ENCODE peak calls at places on chromosomes 16 and 17, in six cellular contexts. One of them, this sample, is unnamed.
A peak's percentile ranks its signal among the peaks of the same experiment; 100 is the strongest.

GRCh38 chr16:15482068-15482747 is 47.8 kb downstream of the BMERB1 start:
- DNase-seq in GM23338: peak; percentile 75
- DNase-seq in PC-9: peak; percentile 89
- DNase-seq in mammary epithelial cell: peak; percentile 98
- DNase-seq in HCT116: peak; percentile 99
- DNase-seq in MM.1S: no peak
- DNase-seq in this sample: peak; percentile 98

GRCh38 chr16:51166116-51166515 is 15.0 kb upstream of the SALL1 start:
- DNase-seq in HCT116: no peak
- DNase-seq in mammary epithelial cell: no peak
- DNase-seq in PC-9: no peak
- DNase-seq in MM.1S: no peak
- DNase-seq in GM23338: no peak
- DNase-seq in this sample: no peak

GRCh38 chr16:55892821-55893220 is 17.6 kb upstream of the CES5A start:
- DNase-seq in MM.1S: no peak
- DNase-seq in PC-9: no peak
- DNase-seq in HCT116: no peak
- DNase-seq in mammary epithelial cell: no peak
- DNase-seq in GM23338: no peak
- DNase-seq in this sample: no peak

GRCh38 chr17:850828-851759 is 68.9 kb downstream of the MRM3 start:
- DNase-seq in mammary epithelial cell: peak; percentile 64
- DNase-seq in MM.1S: no peak
- DNase-seq in PC-9: no peak
- DNase-seq in GM23338: no peak
- DNase-seq in HCT116: no peak
- DNase-seq in this sample: no peak

GRCh38 chr16:12111223-12111622 is 134.7 kb downstream of the SNX29 start:
- DNase-seq in PC-9: no peak
- DNase-seq in mammary epithelial cell: no peak
- DNase-seq in HCT116: no peak
- DNase-seq in MM.1S: no peak
- DNase-seq in GM23338: no peak
- DNase-seq in this sample: no peak

GRCh38 chr17:4500188-4500565 is 1.5 kb downstream of the SPNS2 start:
- DNase-seq in MM.1S: no peak
- DNase-seq in mammary epithelial cell: no peak
- DNase-seq in PC-9: no peak
- DNase-seq in GM23338: no peak
- DNase-seq in HCT116: no peak
- DNase-seq in this sample: no peak

GRCh38 chr16:17277981-17278381 is 192.8 kb downstream of the XYLT1 start:
- DNase-seq in GM23338: peak; percentile 76
- DNase-seq in mammary epithelial cell: no peak
- DNase-seq in MM.1S: no peak
- DNase-seq in HCT116: peak; percentile 24
- DNase-seq in PC-9: no peak
- DNase-seq in this sample: no peak

GRCh38 chr16:1800703-1801102 is 7.2 kb upstream of the IGFALS start:
- DNase-seq in MM.1S: no peak
- DNase-seq in mammary epithelial cell: no peak
- DNase-seq in HCT116: no peak
- DNase-seq in PC-9: no peak
- DNase-seq in GM23338: no peak
- DNase-seq in this sample: no peak

GRCh38 chr17:76053230-76054111 is 18.8 kb downstream of the SRP68 start:
- DNase-seq in mammary epithelial cell: peak; percentile 44
- DNase-seq in HCT116: peak; percentile 80
- DNase-seq in PC-9: peak; percentile 56
- DNase-seq in MM.1S: no peak
- DNase-seq in GM23338: no peak
- DNase-seq in this sample: peak; percentile 58

GRCh38 chr16:73956592-73957495 is 339.8 kb upstream of the PSMD7 start:
- DNase-seq in PC-9: peak; percentile 35
- DNase-seq in GM23338: peak; percentile 87
- DNase-seq in HCT116: peak; percentile 32
- DNase-seq in MM.1S: peak; percentile 39
- DNase-seq in mammary epithelial cell: peak; percentile 17
- DNase-seq in this sample: peak; percentile 83

GRCh38 chr16:68640972-68641371 is 4.1 kb upstream of the CDH3 start:
- DNase-seq in PC-9: peak; percentile 51
- DNase-seq in GM23338: no peak
- DNase-seq in HCT116: no peak
- DNase-seq in mammary epithelial cell: peak; percentile 84
- DNase-seq in MM.1S: no peak
- DNase-seq in this sample: peak; percentile 80

GRCh38 chr16:57863434-57864160 is 61.3 kb upstream of the KIFC3 start:
- DNase-seq in MM.1S: peak; percentile 35
- DNase-seq in PC-9: peak; percentile 64
- DNase-seq in HCT116: peak; percentile 45
- DNase-seq in mammary epithelial cell: peak; percentile 45
- DNase-seq in GM23338: peak; percentile 88
- DNase-seq in this sample: peak; percentile 79

GRCh38 chr17:76267051-76267576 is 2.0 kb downstream of the UBALD2 start:
- DNase-seq in mammary epithelial cell: no peak
- DNase-seq in HCT116: no peak
- DNase-seq in PC-9: no peak
- DNase-seq in GM23338: no peak
- DNase-seq in MM.1S: no peak
- DNase-seq in this sample: no peak

GRCh38 chr17:6110592-6110991 is 40.4 kb downstream of the WSCD1 start:
- DNase-seq in mammary epithelial cell: peak; percentile 37
- DNase-seq in MM.1S: no peak
- DNase-seq in GM23338: no peak
- DNase-seq in HCT116: no peak
- DNase-seq in PC-9: no peak
- DNase-seq in this sample: no peak

GRCh38 chr16:57235128-57236092 is 9.6 kb upstream of the ARL2BP start:
- DNase-seq in PC-9: no peak
- DNase-seq in MM.1S: no peak
- DNase-seq in GM23338: no peak
- DNase-seq in HCT116: no peak
- DNase-seq in mammary epithelial cell: no peak
- DNase-seq in this sample: peak; percentile 44

GRCh38 chr16:714558-715447 is at the start of gene METRN:
- DNase-seq in HCT116: no peak
- DNase-seq in MM.1S: peak; percentile 72
- DNase-seq in GM23338: peak; percentile 95
- DNase-seq in PC-9: peak; percentile 96
- DNase-seq in mammary epithelial cell: peak; percentile 75
- DNase-seq in this sample: peak; percentile 81

GRCh38 chr17:71735893-71736292 is 384.9 kb upstream of the SOX9 start:
- DNase-seq in MM.1S: peak; percentile 9
- DNase-seq in HCT116: no peak
- DNase-seq in GM23338: no peak
- DNase-seq in PC-9: no peak
- DNase-seq in mammary epithelial cell: no peak
- DNase-seq in this sample: no peak

GRCh38 chr17:7391307-7391706 is 3.0 kb downstream of the PLSCR3 start:
- DNase-seq in PC-9: no peak
- DNase-seq in mammary epithelial cell: no peak
- DNase-seq in MM.1S: no peak
- DNase-seq in GM23338: no peak
- DNase-seq in HCT116: no peak
- DNase-seq in this sample: no peak

GRCh38 chr17:7393613-7394451 is 493 bp downstream of the PLSCR3 start:
- DNase-seq in HCT116: no peak
- DNase-seq in GM23338: peak; percentile 88
- DNase-seq in MM.1S: peak; percentile 57
- DNase-seq in PC-9: peak; percentile 54
- DNase-seq in mammary epithelial cell: peak; percentile 58
- DNase-seq in this sample: no peak

GRCh38 chr17:7396147-7396546 is 1.8 kb upstream of the PLSCR3 start:
- DNase-seq in mammary epithelial cell: no peak
- DNase-seq in MM.1S: no peak
- DNase-seq in HCT116: no peak
- DNase-seq in PC-9: no peak
- DNase-seq in GM23338: no peak
- DNase-seq in this sample: no peak

GRCh38 chr17:7392696-7393612 is 1.4 kb downstream of the PLSCR3 start:
- DNase-seq in MM.1S: no peak
- DNase-seq in HCT116: no peak
- DNase-seq in GM23338: peak; percentile 47
- DNase-seq in PC-9: no peak
- DNase-seq in mammary epithelial cell: no peak
- DNase-seq in this sample: no peak

DNA sequence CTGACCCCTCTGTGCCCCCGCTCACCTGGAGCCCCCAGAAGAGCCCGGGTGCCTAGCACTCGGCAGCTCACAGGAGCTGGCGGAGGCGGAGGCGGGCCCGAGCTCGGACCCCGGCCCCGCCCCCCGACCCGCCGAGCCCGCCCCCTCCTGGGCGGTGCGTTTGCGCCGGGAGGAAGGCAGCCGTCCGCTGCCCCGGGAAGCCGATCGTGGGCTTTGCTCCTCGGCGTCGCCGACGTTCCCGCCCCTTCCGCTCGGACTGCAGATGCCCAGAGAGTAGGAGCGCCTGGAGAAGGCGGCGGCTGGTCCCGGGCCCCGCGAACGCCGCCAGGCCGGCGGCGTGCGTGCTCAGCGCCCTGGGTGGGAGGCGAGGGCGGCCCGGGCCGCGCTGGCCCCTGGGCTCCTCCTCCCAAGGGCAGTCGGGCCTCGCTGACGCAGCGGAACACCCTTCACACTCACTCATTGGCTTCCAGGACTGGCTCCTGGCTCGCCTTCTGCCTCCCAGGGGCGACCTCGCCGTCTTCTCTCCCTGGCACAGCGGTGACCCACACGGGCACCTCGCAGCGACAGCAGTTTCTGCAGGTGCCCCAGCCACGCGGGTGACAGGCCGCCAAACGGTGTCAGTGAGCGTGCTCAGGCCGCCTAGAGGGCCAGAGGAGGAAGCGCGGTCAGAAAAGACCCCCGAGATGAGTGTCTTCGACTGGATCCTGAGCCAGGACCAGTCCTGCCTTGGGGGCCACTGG is at the start of gene PLSCR3:
- DNase-seq in MM.1S: peak; percentile 85
- DNase-seq in mammary epithelial cell: peak; percentile 88
- DNase-seq in HCT116: no peak
- DNase-seq in GM23338: peak; percentile 89
- DNase-seq in PC-9: peak; percentile 95
- DNase-seq in this sample: peak; percentile 83
- TF ChIP-seq EZH2 in MM.1S: no peak
- TF ChIP-seq EZH2 in mammary epithelial cell: no peak
- TF ChIP-seq EZH2 in HCT116: no peak
- TF ChIP-seq EZH2 in GM23338: no peak
- TF ChIP-seq EZH2 in PC-9: no peak
- TF ChIP-seq EZH2 in this sample: no peak

GRCh38 chr17:74734256-74734655 is 2.8 kb upstream of the RAB37 start:
- DNase-seq in HCT116: no peak
- DNase-seq in MM.1S: no peak
- DNase-seq in GM23338: no peak
- DNase-seq in PC-9: no peak
- DNase-seq in mammary epithelial cell: no peak
- DNase-seq in this sample: no peak

GRCh38 chr17:74738051-74738996 is 1.3 kb downstream of the RAB37 start:
- DNase-seq in MM.1S: peak; percentile 74
- DNase-seq in PC-9: no peak
- DNase-seq in HCT116: no peak
- DNase-seq in GM23338: no peak
- DNase-seq in mammary epithelial cell: no peak
- DNase-seq in this sample: peak; percentile 32

GRCh38 chr17:74739227-74739831 is 2.3 kb downstream of the RAB37 start:
- DNase-seq in HCT116: no peak
- DNase-seq in MM.1S: no peak
- DNase-seq in mammary epithelial cell: no peak
- DNase-seq in PC-9: no peak
- DNase-seq in GM23338: no peak
- DNase-seq in this sample: no peak

GRCh38 chr17:74736423-74737298 is at the start of gene RAB37:
- DNase-seq in HCT116: peak; percentile 47
- DNase-seq in MM.1S: no peak
- DNase-seq in GM23338: peak; percentile 84
- DNase-seq in PC-9: no peak
- DNase-seq in mammary epithelial cell: no peak
- DNase-seq in this sample: no peak

DNA sequence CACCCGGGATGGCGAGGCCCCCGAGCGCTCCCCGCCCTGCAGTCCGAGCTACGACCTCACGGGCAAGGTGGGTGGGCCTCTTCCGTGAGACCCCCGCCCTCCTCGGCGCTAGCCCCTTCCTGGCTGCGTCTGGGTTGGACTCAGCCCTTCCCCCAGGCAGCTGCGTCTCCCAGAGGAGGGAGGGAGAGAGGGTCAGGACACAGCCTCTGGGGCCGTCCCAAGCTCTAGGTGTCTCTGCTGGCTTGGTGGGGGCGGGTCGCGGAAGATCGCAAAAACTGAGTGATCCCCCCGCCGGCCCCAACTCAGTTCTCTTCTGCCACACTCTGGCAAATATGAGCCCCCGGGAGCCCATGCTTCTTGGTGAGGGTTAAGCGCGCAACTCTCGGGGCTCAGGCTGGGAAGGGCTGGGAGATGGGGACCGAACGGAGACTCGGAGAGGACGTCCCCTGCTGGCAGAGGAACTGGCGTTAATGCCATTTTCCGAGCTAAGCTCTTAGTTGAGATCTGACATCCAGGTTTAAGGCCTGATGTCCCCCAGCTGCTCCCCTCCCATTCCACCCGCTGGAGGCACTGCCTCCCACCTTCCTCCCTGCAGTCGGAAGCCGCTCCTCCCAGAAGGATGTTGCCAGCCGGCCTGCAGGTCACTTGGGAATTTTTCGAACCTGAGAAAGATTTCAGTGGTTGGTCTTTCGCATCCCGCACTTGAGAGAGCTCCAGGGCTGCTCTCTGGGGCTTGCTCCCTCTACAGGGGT is 419 bp downstream of the RAB37 start:
- DNase-seq in HCT116: peak; percentile 59
- DNase-seq in GM23338: peak; percentile 92
- DNase-seq in mammary epithelial cell: no peak
- DNase-seq in MM.1S: peak; percentile 49
- DNase-seq in PC-9: no peak
- DNase-seq in this sample: peak; percentile 11
- H2AFZ ChIP-seq in HCT116: peak overlapping the region; percentile 89
- H2AFZ ChIP-seq in GM23338: peak overlapping the region; percentile 96
- H2AFZ ChIP-seq in mammary epithelial cell: no peak overlapping the region
- H2AFZ ChIP-seq in MM.1S: peak overlapping the region; percentile 79
- H2AFZ ChIP-seq in PC-9: no peak overlapping the region
- H2AFZ ChIP-seq in this sample: no peak overlapping the region

GRCh38 chr17:64617125-64617780 is 44.9 kb downstream of the SMURF2 start:
- DNase-seq in MM.1S: no peak
- DNase-seq in PC-9: no peak
- DNase-seq in mammary epithelial cell: no peak
- DNase-seq in GM23338: no peak
- DNase-seq in HCT116: no peak
- DNase-seq in this sample: no peak
- H3K79me2 ChIP-seq in MM.1S: peaks cover 16% of the 10 kb centered on the region
- H3K79me2 ChIP-seq in PC-9: peaks cover 93% of the 10 kb centered on the region
- H3K79me2 ChIP-seq in mammary epithelial cell: peaks cover 94% of the 10 kb centered on the region
- H3K79me2 ChIP-seq in GM23338: peaks cover 50% of the 10 kb centered on the region
- H3K79me2 ChIP-seq in HCT116: peaks cover 96% of the 10 kb centered on the region
- H3K79me2 ChIP-seq in this sample: peaks cover 95% of the 10 kb centered on the region

GRCh38 chr17:39737761-39738567 is at the start of gene GRB7:
- DNase-seq in PC-9: peak; percentile 84
- DNase-seq in MM.1S: peak; percentile 75
- DNase-seq in mammary epithelial cell: peak; percentile 71
- DNase-seq in GM23338: peak; percentile 82
- DNase-seq in HCT116: peak; percentile 57
- DNase-seq in this sample: no peak
- TF ChIP-seq EZH2 in PC-9: no peak
- TF ChIP-seq EZH2 in MM.1S: no peak
- TF ChIP-seq EZH2 in mammary epithelial cell: no peak
- TF ChIP-seq EZH2 in GM23338: no peak
- TF ChIP-seq EZH2 in HCT116: no peak
- TF ChIP-seq EZH2 in this sample: peak; percentile 16